ENCODE peak calls at places on chromosomes 13 and 19, in five cellular contexts. I is right atrium auricular region, U is PC-9, C is heart left ventricle, Z is ascending aorta. N is an unnamed sample.

GRCh38 chr13:77118134-77118533 is 91.2 kb upstream of the FBXL3 start:
- DNase-seq in I (no peak), U (no peak), C (no peak), Z (no peak), N (no peak)

GRCh38 chr19:30123109-30123508 is 181.1 kb downstream of the URI1 start:
- DNase-seq in I (no peak), U (no peak), C (no peak), Z (no peak), N (no peak)

GRCh38 chr13:100394005-100394695 is 194.4 kb downstream of the GGACT start:
- DNase-seq in I (no peak), U (no peak), C (no peak), Z (no peak), N (no peak)

GRCh38 chr13:99898421-99898820 is 73.1 kb downstream of the ZIC5 start:
- DNase-seq in I (no peak), U (no peak), C (no peak), Z (no peak), N (no peak)

GRCh38 chr19:7612282-7613274 is 16.8 kb downstream of the XAB2 start:
- DNase-seq in I (no peak), U (peak; percentile 22), C (no peak), Z (no peak), N (no peak)

GRCh38 chr19:55526216-55527196 is 10.4 kb downstream of the SBK2 start:
- DNase-seq in I (peak; percentile 75), U (peak; percentile 84), C (peak; percentile 84), Z (no peak), N (no peak)

GRCh38 chr13:22562116-22562515 is 618.7 kb upstream of the SGCG start:
- DNase-seq in I (no peak), U (no peak), C (no peak), Z (no peak), N (no peak)

GRCh38 chr19:47257411-47258169 is 1.3 kb downstream of the CCDC9 start:
- DNase-seq in I (no peak), U (no peak), C (no peak), Z (no peak), N (peak; percentile 59)

GRCh38 chr19:48554385-48555091 is 2.6 kb downstream of the SULT2B1 start:
- DNase-seq in I (no peak), U (peak; percentile 79), C (no peak), Z (no peak), N (no peak)

GRCh38 chr13:64551755-64552154 is 2678.4 kb downstream of the PCDH9 start:
- DNase-seq in I (no peak), U (peak; percentile 37), C (no peak), Z (no peak), N (no peak)

GRCh38 chr19:48351341-48351752 is 12.4 kb downstream of the TMEM143 start:
- DNase-seq in I (peak; percentile 68), U (no peak), C (peak; percentile 67), Z (no peak), N (no peak)

GRCh38 chr13:88802886-88803285 is 1131.7 kb downstream of the SLITRK5 start:
- DNase-seq in I (no peak), U (peak; percentile 58), C (no peak), Z (no peak), N (no peak)

GRCh38 chr19:46620716-46621115 is 4.2 kb downstream of the PTGIR start:
- DNase-seq in I (no peak), U (no peak), C (no peak), Z (peak; percentile 54), N (peak; percentile 89)

GRCh38 chr13:113750554-113751399 is 8.2 kb upstream of the TMEM255B start:
- DNase-seq in I (no peak), U (no peak), C (no peak), Z (no peak), N (no peak)

GRCh38 chr19:9645466-9645865 is 24.4 kb upstream of the ZNF561 start:
- DNase-seq in I (no peak), U (peak; percentile 33), C (no peak), Z (no peak), N (no peak)

GRCh38 chr19:39858541-39858940 is 12.4 kb upstream of the FBL start:
- DNase-seq in I (no peak), U (no peak), C (no peak), Z (no peak), N (no peak)

GRCh38 chr19:16372065-16372915 is 47.7 kb downstream of the KLF2 start:
- DNase-seq in I (no peak), U (no peak), C (no peak), Z (no peak), N (no peak)

GRCh38 chr19:16370671-16371391 is 46.2 kb downstream of the KLF2 start:
- DNase-seq in I (no peak), U (no peak), C (peak; percentile 27), Z (no peak), N (no peak)

GRCh38 chr19:16373079-16373478 is 48.5 kb downstream of the KLF2 start:
- DNase-seq in I (no peak), U (no peak), C (no peak), Z (no peak), N (no peak)

GRCh38 chr19:16369664-16370576 is 45.3 kb downstream of the KLF2 start:
- DNase-seq in I (no peak), U (no peak), C (peak; percentile 21), Z (no peak), N (no peak)

DNA sequence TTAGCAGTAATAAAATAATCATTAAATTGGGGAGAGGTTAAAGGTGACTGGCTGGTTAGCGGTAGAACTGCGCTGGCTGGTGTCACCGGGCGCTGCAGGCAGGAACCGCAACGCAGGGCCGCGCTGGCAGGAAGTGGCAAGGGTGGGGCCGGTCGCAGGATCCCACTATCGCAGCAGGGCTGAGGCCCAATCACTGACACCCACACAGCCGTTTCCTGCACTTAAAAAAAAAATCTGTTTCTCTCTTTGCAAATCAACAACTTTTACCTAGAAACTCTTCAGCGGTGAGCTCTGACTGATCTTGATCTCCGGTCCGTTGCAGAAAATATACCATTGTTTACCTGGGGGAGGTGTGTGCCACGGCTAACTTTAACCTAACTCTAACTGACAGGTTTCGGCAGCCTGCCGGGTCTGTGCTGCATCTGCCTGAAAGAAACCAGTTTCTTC is 46.9 kb downstream of the KLF2 start:
- DNase-seq in I (no peak), U (no peak), C (peak; percentile 65), Z (no peak), N (no peak)
- TF ChIP-seq CTCF in I (no peak), U (no peak), C (no peak), Z (no peak), N (no peak)

GRCh38 chr19:14435320-14436050 is 2.4 kb downstream of the PKN1 start:
- DNase-seq in I (no peak), U (no peak), C (no peak), Z (no peak), N (no peak)
- H3K27ac ChIP-seq in I (peak overlapping the region; percentile 92), U (peak overlapping the region; percentile 51), C (peak overlapping the region; percentile 96), Z (peak overlapping the region; percentile 65), N (peak overlapping the region; percentile 77)

DNA sequence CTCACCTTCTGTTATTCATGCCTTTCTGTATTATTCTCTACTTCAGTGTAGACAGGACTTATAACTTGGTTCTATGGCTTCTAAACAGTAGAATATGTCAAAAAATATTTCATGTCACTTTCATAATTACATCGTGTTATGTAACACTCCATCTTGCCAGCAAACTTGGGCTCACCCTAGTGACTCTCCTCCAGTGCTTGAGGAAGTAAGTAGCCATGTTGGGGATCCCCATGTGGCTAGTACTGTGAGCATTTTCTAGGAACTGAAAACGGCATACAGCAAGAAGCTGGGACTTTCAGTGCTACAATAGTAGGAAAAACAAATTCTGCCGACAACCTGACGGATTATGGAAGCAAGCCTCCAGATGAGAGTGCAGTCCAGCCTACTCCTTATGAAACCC is 495.6 kb downstream of the SLITRK6 start:
- DNase-seq in I (no peak), U (no peak), C (no peak), Z (no peak), N (no peak)
- H3K4me3 ChIP-seq in I (no peak overlapping the region), U (no peak overlapping the region), C (no peak overlapping the region), Z (no peak overlapping the region), N (no peak overlapping the region)

GRCh38 chr13:73849292-73849691 is 284.9 kb downstream of the KLF12 start:
- DNase-seq in I (no peak), U (no peak), C (no peak), Z (no peak), N (no peak)
- TF ChIP-seq CTCF in I (peak; percentile 54), U (peak; percentile 49), C (peak; percentile 23), Z (peak; percentile 18), N (peak; percentile 25)

GRCh38 chr13:95098916-95099315 is 202.3 kb downstream of the ABCC4 start:
- DNase-seq in I (no peak), U (peak; percentile 11), C (no peak), Z (no peak), N (no peak)

GRCh38 chr13:95099541-95099940 is 201.7 kb downstream of the ABCC4 start:
- DNase-seq in I (no peak), U (no peak), C (no peak), Z (no peak), N (no peak)

GRCh38 chr13:95106562-95106961 is 194.7 kb downstream of the ABCC4 start:
- DNase-seq in I (no peak), U (no peak), C (no peak), Z (no peak), N (no peak)

GRCh38 chr13:95100525-95101121 is 200.6 kb downstream of the ABCC4 start:
- DNase-seq in I (no peak), U (peak; percentile 69), C (no peak), Z (no peak), N (no peak)
- H3K27ac ChIP-seq in I (no peak overlapping the region), U (peak overlapping the region; percentile 3), C (no peak overlapping the region), Z (no peak overlapping the region), N (no peak overlapping the region)

DNA sequence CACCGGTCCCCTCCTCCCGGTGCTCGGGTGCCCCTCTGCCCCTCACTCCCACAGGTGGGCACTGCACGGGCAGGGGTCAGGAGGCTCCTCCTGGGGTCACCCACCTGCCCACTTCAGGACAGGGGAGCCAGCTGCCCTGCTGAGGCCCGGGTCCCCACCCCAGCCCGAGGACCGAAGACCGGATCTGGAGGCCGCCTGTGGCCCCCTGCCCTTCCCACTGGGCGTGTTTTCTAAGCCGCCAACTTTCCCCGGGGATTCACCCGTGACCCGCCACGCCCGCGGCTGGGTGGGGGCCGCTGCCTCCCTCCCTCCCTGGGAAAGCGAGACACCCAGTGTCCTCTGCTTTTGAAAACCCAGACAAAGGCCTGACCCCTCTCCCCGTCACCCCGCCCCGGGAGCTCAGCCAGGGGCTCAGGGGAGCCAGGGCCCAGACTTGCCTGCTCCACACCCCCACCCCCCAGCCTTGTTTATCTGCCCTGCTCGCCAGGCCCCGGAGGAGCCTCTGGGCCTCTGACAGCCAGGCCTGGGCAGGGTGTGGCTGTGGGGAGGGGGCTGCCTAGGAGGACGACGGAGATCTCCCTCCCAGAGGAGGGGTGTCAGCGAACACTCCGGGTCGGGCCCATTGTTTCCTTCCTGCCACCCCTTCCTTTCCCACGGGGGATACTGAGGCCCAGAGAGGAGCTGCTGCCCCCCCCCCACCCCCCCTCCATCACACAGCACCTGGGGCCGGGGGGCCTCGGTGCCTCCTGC is 1.4 kb downstream of the PALM start:
- DNase-seq in I (peak; percentile 81), U (no peak), C (peak; percentile 69), Z (no peak), N (peak; percentile 48)
- H3K4me3 ChIP-seq in I (peak overlapping the region; percentile 81), U (no peak overlapping the region), C (peak overlapping the region; percentile 75), Z (peak overlapping the region; percentile 54), N (peak overlapping the region; percentile 57)

DNA sequence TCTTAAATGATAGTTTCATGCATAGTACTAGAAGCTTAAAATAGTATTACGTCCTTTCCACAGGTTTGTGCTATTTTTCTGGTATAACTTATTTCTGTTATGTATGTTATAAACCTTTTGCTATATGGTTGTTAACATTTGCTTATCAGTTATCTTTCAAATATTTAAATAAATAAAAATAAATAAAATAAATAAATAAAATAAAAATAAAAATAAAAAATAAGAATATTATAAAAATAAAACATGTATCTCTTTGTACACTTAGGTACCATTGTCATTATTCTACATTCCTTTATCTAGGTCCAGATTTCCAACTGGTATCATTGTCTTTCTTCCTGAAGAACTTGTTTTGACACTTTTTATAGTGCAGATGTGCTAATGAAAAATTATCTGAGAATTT is 1310.4 kb upstream of the SLC10A2 start:
- DNase-seq in I (no peak), U (no peak), C (no peak), Z (no peak), N (no peak)
- TF ChIP-seq CTCF in I (no peak), U (no peak), C (no peak), Z (no peak), N (no peak)